ENCODE peak calls at places on chromosomes 5 and 9, in eight cellular contexts. Y is activated T-cell treated with anti-CD3 and anti-CD28 coated beads for 24 hours, F is ELF-1, Q is ovary, G is KBM-7, T is neural progenitor cell, X is M059J, L is hippocampal formation. N is an unnamed sample.

GRCh38 chr9:126166866-126167265 is 159.8 kb upstream of the MVB12B start:
- DNase-seq in Y (no peak), F (no peak), Q (no peak), G (no peak), T (no peak), X (no peak), L (no peak), N (no peak)

GRCh38 chr5:90902681-90903386 is 344.2 kb downstream of the ADGRV1 start:
- DNase-seq in Y (no peak), F (no peak), Q (no peak), G (peak; percentile 21), T (no peak), X (no peak), L (no peak), N (no peak)

GRCh38 chr5:93307557-93307956 is 273.5 kb downstream of the NR2F1-AS1 start:
- DNase-seq in Y (no peak), F (no peak), Q (no peak), G (no peak), T (no peak), X (peak; percentile 53), L (no peak), N (no peak)

GRCh38 chr5:78907255-78907886 is 77.7 kb downstream of the ARSB start:
- DNase-seq in Y (no peak), F (no peak), Q (peak; percentile 41), G (peak; percentile 87), T (no peak), X (peak; percentile 90), L (no peak), N (no peak)

GRCh38 chr5:72108200-72109050 is 1.1 kb downstream of the MAP1B start:
- DNase-seq in Y (no peak), F (peak; percentile 87), Q (peak; percentile 75), G (peak; percentile 12), T (peak; percentile 94), X (peak; percentile 79), L (peak; percentile 70), N (peak; percentile 82)

GRCh38 chr9:15361737-15362136 is 54.7 kb upstream of the TTC39B start:
- DNase-seq in Y (no peak), F (no peak), Q (no peak), G (no peak), T (no peak), X (no peak), L (no peak), N (no peak)

GRCh38 chr5:5589146-5589826 is 166.8 kb downstream of the ICE1 start:
- DNase-seq in Y (no peak), F (no peak), Q (no peak), G (no peak), T (no peak), X (no peak), L (no peak), N (no peak)

GRCh38 chr9:71920456-71921189 is 9.2 kb downstream of the C9orf85 start:
- DNase-seq in Y (no peak), F (no peak), Q (no peak), G (no peak), T (no peak), X (no peak), L (no peak), N (peak; percentile 23)

GRCh38 chr9:128685636-128686489 is 3.2 kb upstream of the SET start:
- DNase-seq in Y (no peak), F (peak; percentile 10), Q (no peak), G (peak; percentile 46), T (no peak), X (peak; percentile 30), L (no peak), N (no peak)

GRCh38 chr9:120377268-120378150 is 202.5 kb downstream of the CDK5RAP2 start:
- DNase-seq in Y (no peak), F (no peak), Q (no peak), G (no peak), T (no peak), X (peak; percentile 50), L (no peak), N (no peak)

GRCh38 chr9:112112941-112113399 is 62.1 kb downstream of the SUSD1 start:
- DNase-seq in Y (no peak), F (peak; percentile 51), Q (no peak), G (no peak), T (peak; percentile 53), X (peak; percentile 85), L (no peak), N (peak; percentile 60)

GRCh38 chr9:85213650-85214607 is 527.8 kb downstream of the AGTPBP1 start:
- DNase-seq in Y (no peak), F (peak; percentile 6), Q (no peak), G (no peak), T (peak; percentile 25), X (no peak), L (no peak), N (peak; percentile 46)

GRCh38 chr5:176596689-176597416 is 13.1 kb downstream of the GPRIN1 start:
- DNase-seq in Y (peak; percentile 43), F (peak; percentile 75), Q (peak; percentile 43), G (peak; percentile 34), T (peak; percentile 79), X (no peak), L (no peak), N (peak; percentile 73)

GRCh38 chr5:31561936-31562335 is 29.8 kb downstream of the C5orf22 start:
- DNase-seq in Y (no peak), F (no peak), Q (no peak), G (no peak), T (no peak), X (no peak), L (no peak), N (no peak)

GRCh38 chr9:121840838-121841760 is 189.7 kb downstream of the DAB2IP start:
- DNase-seq in Y (no peak), F (peak; percentile 0), Q (peak; percentile 13), G (peak; percentile 26), T (no peak), X (no peak), L (no peak), N (no peak)

GRCh38 chr9:19677929-19678328 is 110.9 kb downstream of the SLC24A2 start:
- DNase-seq in Y (no peak), F (no peak), Q (no peak), G (no peak), T (no peak), X (no peak), L (no peak), N (no peak)

GRCh38 chr5:109956884-109957283 is 267.2 kb downstream of the MAN2A1 start:
- DNase-seq in Y (no peak), F (no peak), Q (no peak), G (no peak), T (no peak), X (no peak), L (no peak), N (no peak)

GRCh38 chr9:124281934-124282351 is 24.2 kb downstream of the NEK6 start:
- DNase-seq in Y (no peak), F (no peak), Q (no peak), G (no peak), T (no peak), X (peak; percentile 98), L (no peak), N (no peak)

GRCh38 chr5:40033009-40033408 is 608.2 kb upstream of the DAB2 start:
- DNase-seq in Y (no peak), F (no peak), Q (no peak), G (no peak), T (no peak), X (no peak), L (no peak), N (no peak)

GRCh38 chr9:92406506-92406905 is 2.1 kb upstream of the OGN start:
- DNase-seq in Y (peak; percentile 3), F (peak; percentile 5), Q (no peak), G (peak; percentile 76), T (no peak), X (no peak), L (peak; percentile 24), N (no peak)

GRCh38 chr5:95644351-95645042 is 2.1 kb upstream of the RFESD start:
- DNase-seq in Y (peak; percentile 44), F (peak; percentile 73), Q (peak; percentile 36), G (peak; percentile 77), T (peak; percentile 60), X (peak; percentile 72), L (peak; percentile 33), N (peak; percentile 54)

GRCh38 chr9:79357620-79358019 is 214.1 kb upstream of the TLE4 start:
- DNase-seq in Y (no peak), F (no peak), Q (no peak), G (peak; percentile 19), T (no peak), X (no peak), L (peak; percentile 4), N (no peak)

GRCh38 chr5:133866160-133866902 is 102.1 kb downstream of the C5orf15 start:
- DNase-seq in Y (no peak), F (no peak), Q (no peak), G (no peak), T (no peak), X (no peak), L (no peak), N (no peak)

GRCh38 chr9:77807295-77807694 is 159.2 kb upstream of the GNA14 start:
- DNase-seq in Y (no peak), F (no peak), Q (no peak), G (no peak), T (no peak), X (peak; percentile 89), L (no peak), N (no peak)

GRCh38 chr5:122877518-122877917 is 32.1 kb downstream of the SNX24 start:
- DNase-seq in Y (no peak), F (no peak), Q (no peak), G (no peak), T (no peak), X (no peak), L (no peak), N (no peak)